ENCODE peak calls at places on chromosomes 5 and 9, in seven cellular contexts. One of them, this sample, is unnamed.

GRCh38 chr5:113489299-113489698 is 1.0 kb upstream of the MCC start:
- DNase-seq in H54: peak; percentile 78
- DNase-seq in iPS-NIHi11: no peak
- DNase-seq in amniotic epithelial cell: peak; percentile 99
- DNase-seq in stimulated activated CD4-positive, alpha-beta T cell treated with anti-CD3 and anti-CD28 coated beads, Interleukin-1b, Interleukin-23, amount 100 ng/mL, for 4 hours: no peak
- DNase-seq in GM10248: peak; percentile 14
- DNase-seq in GM12865: peak; percentile 35
- DNase-seq in this sample: no peak

GRCh38 chr9:79233542-79233941 is 338.2 kb upstream of the TLE4 start:
- DNase-seq in H54: no peak
- DNase-seq in iPS-NIHi11: peak; percentile 33
- DNase-seq in amniotic epithelial cell: peak; percentile 63
- DNase-seq in stimulated activated CD4-positive, alpha-beta T cell treated with anti-CD3 and anti-CD28 coated beads, Interleukin-1b, Interleukin-23, amount 100 ng/mL, for 4 hours: no peak
- DNase-seq in GM10248: peak; percentile 18
- DNase-seq in GM12865: peak; percentile 55
- DNase-seq in this sample: peak; percentile 82

GRCh38 chr5:175696139-175696854 is 38.4 kb downstream of the HRH2 start:
- DNase-seq in H54: peak; percentile 61
- DNase-seq in iPS-NIHi11: peak; percentile 81
- DNase-seq in amniotic epithelial cell: no peak
- DNase-seq in stimulated activated CD4-positive, alpha-beta T cell treated with anti-CD3 and anti-CD28 coated beads, Interleukin-1b, Interleukin-23, amount 100 ng/mL, for 4 hours: peak; percentile 65
- DNase-seq in GM10248: peak; percentile 45
- DNase-seq in GM12865: peak; percentile 56
- DNase-seq in this sample: peak; percentile 92

GRCh38 chr5:6188344-6188743 is 190.0 kb downstream of the MED10 start:
- DNase-seq in H54: no peak
- DNase-seq in iPS-NIHi11: no peak
- DNase-seq in amniotic epithelial cell: no peak
- DNase-seq in stimulated activated CD4-positive, alpha-beta T cell treated with anti-CD3 and anti-CD28 coated beads, Interleukin-1b, Interleukin-23, amount 100 ng/mL, for 4 hours: no peak
- DNase-seq in GM10248: peak; percentile 70
- DNase-seq in GM12865: peak; percentile 66
- DNase-seq in this sample: no peak

GRCh38 chr5:76468625-76469410 is 65.7 kb downstream of the IQGAP2 start:
- DNase-seq in H54: no peak
- DNase-seq in iPS-NIHi11: no peak
- DNase-seq in amniotic epithelial cell: peak; percentile 60
- DNase-seq in stimulated activated CD4-positive, alpha-beta T cell treated with anti-CD3 and anti-CD28 coated beads, Interleukin-1b, Interleukin-23, amount 100 ng/mL, for 4 hours: no peak
- DNase-seq in GM10248: no peak
- DNase-seq in GM12865: no peak
- DNase-seq in this sample: no peak

GRCh38 chr5:1405539-1406530 is 39.4 kb downstream of the SLC6A3 start:
- DNase-seq in H54: no peak
- DNase-seq in iPS-NIHi11: no peak
- DNase-seq in amniotic epithelial cell: no peak
- DNase-seq in stimulated activated CD4-positive, alpha-beta T cell treated with anti-CD3 and anti-CD28 coated beads, Interleukin-1b, Interleukin-23, amount 100 ng/mL, for 4 hours: no peak
- DNase-seq in GM10248: no peak
- DNase-seq in GM12865: no peak
- DNase-seq in this sample: no peak

GRCh38 chr5:107554776-107555424 is 115.8 kb downstream of the EFNA5 start:
- DNase-seq in H54: no peak
- DNase-seq in iPS-NIHi11: no peak
- DNase-seq in amniotic epithelial cell: no peak
- DNase-seq in stimulated activated CD4-positive, alpha-beta T cell treated with anti-CD3 and anti-CD28 coated beads, Interleukin-1b, Interleukin-23, amount 100 ng/mL, for 4 hours: no peak
- DNase-seq in GM10248: no peak
- DNase-seq in GM12865: peak; percentile 42
- DNase-seq in this sample: no peak

GRCh38 chr5:158116965-158117364 is 258.0 kb upstream of the CLINT1 start:
- DNase-seq in H54: no peak
- DNase-seq in iPS-NIHi11: no peak
- DNase-seq in amniotic epithelial cell: no peak
- DNase-seq in stimulated activated CD4-positive, alpha-beta T cell treated with anti-CD3 and anti-CD28 coated beads, Interleukin-1b, Interleukin-23, amount 100 ng/mL, for 4 hours: no peak
- DNase-seq in GM10248: no peak
- DNase-seq in GM12865: no peak
- DNase-seq in this sample: no peak

GRCh38 chr9:133733421-133734250 is 4.5 kb downstream of the SARDH start:
- DNase-seq in H54: no peak
- DNase-seq in iPS-NIHi11: peak; percentile 20
- DNase-seq in amniotic epithelial cell: no peak
- DNase-seq in stimulated activated CD4-positive, alpha-beta T cell treated with anti-CD3 and anti-CD28 coated beads, Interleukin-1b, Interleukin-23, amount 100 ng/mL, for 4 hours: no peak
- DNase-seq in GM10248: no peak
- DNase-seq in GM12865: no peak
- DNase-seq in this sample: no peak

GRCh38 chr9:129290606-129291005 is 112.5 kb upstream of the IER5L start:
- DNase-seq in H54: no peak
- DNase-seq in iPS-NIHi11: no peak
- DNase-seq in amniotic epithelial cell: no peak
- DNase-seq in stimulated activated CD4-positive, alpha-beta T cell treated with anti-CD3 and anti-CD28 coated beads, Interleukin-1b, Interleukin-23, amount 100 ng/mL, for 4 hours: no peak
- DNase-seq in GM10248: no peak
- DNase-seq in GM12865: no peak
- DNase-seq in this sample: no peak

GRCh38 chr9:116546711-116547581 is 140.2 kb upstream of the TRIM32 start:
- DNase-seq in H54: no peak
- DNase-seq in iPS-NIHi11: no peak
- DNase-seq in amniotic epithelial cell: peak; percentile 65
- DNase-seq in stimulated activated CD4-positive, alpha-beta T cell treated with anti-CD3 and anti-CD28 coated beads, Interleukin-1b, Interleukin-23, amount 100 ng/mL, for 4 hours: no peak
- DNase-seq in GM10248: no peak
- DNase-seq in GM12865: no peak
- DNase-seq in this sample: no peak

GRCh38 chr9:20030671-20031070 is 241.8 kb upstream of the SLC24A2 start:
- DNase-seq in H54: no peak
- DNase-seq in iPS-NIHi11: no peak
- DNase-seq in amniotic epithelial cell: no peak
- DNase-seq in stimulated activated CD4-positive, alpha-beta T cell treated with anti-CD3 and anti-CD28 coated beads, Interleukin-1b, Interleukin-23, amount 100 ng/mL, for 4 hours: no peak
- DNase-seq in GM10248: no peak
- DNase-seq in GM12865: no peak
- DNase-seq in this sample: no peak

GRCh38 chr5:34522599-34523381 is 133.3 kb upstream of the RAI14 start:
- DNase-seq in H54: peak; percentile 65
- DNase-seq in iPS-NIHi11: peak; percentile 81
- DNase-seq in amniotic epithelial cell: peak; percentile 87
- DNase-seq in stimulated activated CD4-positive, alpha-beta T cell treated with anti-CD3 and anti-CD28 coated beads, Interleukin-1b, Interleukin-23, amount 100 ng/mL, for 4 hours: peak; percentile 23
- DNase-seq in GM10248: peak; percentile 72
- DNase-seq in GM12865: peak; percentile 87
- DNase-seq in this sample: peak; percentile 99

GRCh38 chr5:56717253-56717987 is 97.9 kb upstream of the MAP3K1 start:
- DNase-seq in H54: no peak
- DNase-seq in iPS-NIHi11: no peak
- DNase-seq in amniotic epithelial cell: peak; percentile 24
- DNase-seq in stimulated activated CD4-positive, alpha-beta T cell treated with anti-CD3 and anti-CD28 coated beads, Interleukin-1b, Interleukin-23, amount 100 ng/mL, for 4 hours: no peak
- DNase-seq in GM10248: no peak
- DNase-seq in GM12865: no peak
- DNase-seq in this sample: no peak

GRCh38 chr9:100098241-100098886 is 436 bp downstream of the ERP44 start:
- DNase-seq in H54: peak; percentile 38
- DNase-seq in iPS-NIHi11: peak; percentile 77
- DNase-seq in amniotic epithelial cell: peak; percentile 48
- DNase-seq in stimulated activated CD4-positive, alpha-beta T cell treated with anti-CD3 and anti-CD28 coated beads, Interleukin-1b, Interleukin-23, amount 100 ng/mL, for 4 hours: no peak
- DNase-seq in GM10248: peak; percentile 28
- DNase-seq in GM12865: peak; percentile 72
- DNase-seq in this sample: peak; percentile 91

GRCh38 chr5:51389582-51390463 is 6.6 kb downstream of the ISL1 start:
- DNase-seq in H54: no peak
- DNase-seq in iPS-NIHi11: no peak
- DNase-seq in amniotic epithelial cell: peak; percentile 7
- DNase-seq in stimulated activated CD4-positive, alpha-beta T cell treated with anti-CD3 and anti-CD28 coated beads, Interleukin-1b, Interleukin-23, amount 100 ng/mL, for 4 hours: no peak
- DNase-seq in GM10248: no peak
- DNase-seq in GM12865: no peak
- DNase-seq in this sample: peak; percentile 74

GRCh38 chr5:78601622-78602314 is 46.8 kb downstream of the LHFPL2 start:
- DNase-seq in H54: no peak
- DNase-seq in iPS-NIHi11: no peak
- DNase-seq in amniotic epithelial cell: peak; percentile 72
- DNase-seq in stimulated activated CD4-positive, alpha-beta T cell treated with anti-CD3 and anti-CD28 coated beads, Interleukin-1b, Interleukin-23, amount 100 ng/mL, for 4 hours: no peak
- DNase-seq in GM10248: no peak
- DNase-seq in GM12865: no peak
- DNase-seq in this sample: no peak

GRCh38 chr5:157571357-157571827 is 4.2 kb downstream of the ADAM19 start:
- DNase-seq in H54: no peak
- DNase-seq in iPS-NIHi11: no peak
- DNase-seq in amniotic epithelial cell: peak; percentile 89
- DNase-seq in stimulated activated CD4-positive, alpha-beta T cell treated with anti-CD3 and anti-CD28 coated beads, Interleukin-1b, Interleukin-23, amount 100 ng/mL, for 4 hours: no peak
- DNase-seq in GM10248: peak; percentile 71
- DNase-seq in GM12865: peak; percentile 87
- DNase-seq in this sample: peak; percentile 44

GRCh38 chr5:180026320-180026719 is 45.2 kb downstream of the RNF130 start:
- DNase-seq in H54: peak; percentile 37
- DNase-seq in iPS-NIHi11: no peak
- DNase-seq in amniotic epithelial cell: peak; percentile 72
- DNase-seq in stimulated activated CD4-positive, alpha-beta T cell treated with anti-CD3 and anti-CD28 coated beads, Interleukin-1b, Interleukin-23, amount 100 ng/mL, for 4 hours: no peak
- DNase-seq in GM10248: no peak
- DNase-seq in GM12865: peak; percentile 8
- DNase-seq in this sample: peak; percentile 24

GRCh38 chr5:134523543-134524136 is 1.8 kb upstream of the JADE2 start:
- DNase-seq in H54: no peak
- DNase-seq in iPS-NIHi11: no peak
- DNase-seq in amniotic epithelial cell: no peak
- DNase-seq in stimulated activated CD4-positive, alpha-beta T cell treated with anti-CD3 and anti-CD28 coated beads, Interleukin-1b, Interleukin-23, amount 100 ng/mL, for 4 hours: no peak
- DNase-seq in GM10248: no peak
- DNase-seq in GM12865: no peak
- DNase-seq in this sample: no peak

GRCh38 chr9:19698960-19699359 is 89.9 kb downstream of the SLC24A2 start:
- DNase-seq in H54: no peak
- DNase-seq in iPS-NIHi11: peak; percentile 17
- DNase-seq in amniotic epithelial cell: no peak
- DNase-seq in stimulated activated CD4-positive, alpha-beta T cell treated with anti-CD3 and anti-CD28 coated beads, Interleukin-1b, Interleukin-23, amount 100 ng/mL, for 4 hours: no peak
- DNase-seq in GM10248: no peak
- DNase-seq in GM12865: no peak
- DNase-seq in this sample: peak; percentile 46

GRCh38 chr5:158700231-158700996 is 399.3 kb downstream of the EBF1 start:
- DNase-seq in H54: no peak
- DNase-seq in iPS-NIHi11: no peak
- DNase-seq in amniotic epithelial cell: peak; percentile 1
- DNase-seq in stimulated activated CD4-positive, alpha-beta T cell treated with anti-CD3 and anti-CD28 coated beads, Interleukin-1b, Interleukin-23, amount 100 ng/mL, for 4 hours: no peak
- DNase-seq in GM10248: no peak
- DNase-seq in GM12865: no peak
- DNase-seq in this sample: no peak

GRCh38 chr9:2966846-2967372 is 123.0 kb upstream of the PUM3 start:
- DNase-seq in H54: no peak
- DNase-seq in iPS-NIHi11: no peak
- DNase-seq in amniotic epithelial cell: no peak
- DNase-seq in stimulated activated CD4-positive, alpha-beta T cell treated with anti-CD3 and anti-CD28 coated beads, Interleukin-1b, Interleukin-23, amount 100 ng/mL, for 4 hours: no peak
- DNase-seq in GM10248: no peak
- DNase-seq in GM12865: no peak
- DNase-seq in this sample: no peak

GRCh38 chr5:10506535-10506934 is 57.3 kb upstream of the ANKRD33B start:
- DNase-seq in H54: no peak
- DNase-seq in iPS-NIHi11: no peak
- DNase-seq in amniotic epithelial cell: no peak
- DNase-seq in stimulated activated CD4-positive, alpha-beta T cell treated with anti-CD3 and anti-CD28 coated beads, Interleukin-1b, Interleukin-23, amount 100 ng/mL, for 4 hours: no peak
- DNase-seq in GM10248: no peak
- DNase-seq in GM12865: no peak
- DNase-seq in this sample: no peak

GRCh38 chr5:124524552-124525232 is 221.7 kb downstream of the ZNF608 start:
- DNase-seq in H54: no peak
- DNase-seq in iPS-NIHi11: no peak
- DNase-seq in amniotic epithelial cell: no peak
- DNase-seq in stimulated activated CD4-positive, alpha-beta T cell treated with anti-CD3 and anti-CD28 coated beads, Interleukin-1b, Interleukin-23, amount 100 ng/mL, for 4 hours: no peak
- DNase-seq in GM10248: peak; percentile 45
- DNase-seq in GM12865: peak; percentile 91
- DNase-seq in this sample: no peak

GRCh38 chr5:51977014-51977413 is 593.8 kb downstream of the ISL1 start:
- DNase-seq in H54: no peak
- DNase-seq in iPS-NIHi11: no peak
- DNase-seq in amniotic epithelial cell: no peak
- DNase-seq in stimulated activated CD4-positive, alpha-beta T cell treated with anti-CD3 and anti-CD28 coated beads, Interleukin-1b, Interleukin-23, amount 100 ng/mL, for 4 hours: no peak
- DNase-seq in GM10248: no peak
- DNase-seq in GM12865: no peak
- DNase-seq in this sample: no peak

GRCh38 chr9:130444565-130445221 is at the start of gene ASS1:
- DNase-seq in H54: no peak
- DNase-seq in iPS-NIHi11: peak; percentile 89
- DNase-seq in amniotic epithelial cell: no peak
- DNase-seq in stimulated activated CD4-positive, alpha-beta T cell treated with anti-CD3 and anti-CD28 coated beads, Interleukin-1b, Interleukin-23, amount 100 ng/mL, for 4 hours: peak; percentile 44
- DNase-seq in GM10248: peak; percentile 69
- DNase-seq in GM12865: no peak
- DNase-seq in this sample: peak; percentile 87